ENCODE peak calls at places on chromosomes 2 and 18, in six cellular contexts. O is NB4, J is cardiac fibroblast, A is transverse colon, K is hepatocyte, D is choroid plexus epithelial cell. B is an unnamed sample.

GRCh38 chr18:49008716-49009115 is 58.0 kb upstream of the SMAD7 start:
- DNase-seq in O (no peak), J (no peak), A (no peak), K (no peak), D (no peak), B (no peak)

GRCh38 chr2:127463155-127463991 is 45.1 kb downstream of the PROC start:
- DNase-seq in O (no peak), J (peak; percentile 19), A (no peak), K (peak; percentile 17), D (peak; percentile 16), B (no peak)

GRCh38 chr2:205511666-205512065 is 170.6 kb upstream of the NRP2 start:
- DNase-seq in O (no peak), J (no peak), A (no peak), K (no peak), D (peak; percentile 7), B (peak; percentile 39)

GRCh38 chr18:71105078-71105819 is 816.4 kb downstream of the SOCS6 start:
- DNase-seq in O (no peak), J (peak; percentile 67), A (no peak), K (no peak), D (peak; percentile 50), B (peak; percentile 63)

GRCh38 chr2:6412533-6413085 is 453.1 kb downstream of the CMPK2 start:
- DNase-seq in O (no peak), J (no peak), A (no peak), K (no peak), D (peak; percentile 20), B (peak; percentile 12)

GRCh38 chr2:139389391-139389790 is 609.2 kb upstream of the NXPH2 start:
- DNase-seq in O (no peak), J (no peak), A (no peak), K (no peak), D (no peak), B (no peak)

GRCh38 chr2:26925100-26925791 is 45.2 kb upstream of the MAPRE3 start:
- DNase-seq in O (no peak), J (peak; percentile 18), A (no peak), K (peak; percentile 49), D (peak; percentile 57), B (no peak)

GRCh38 chr18:74251297-74252031 is 40.3 kb downstream of the CYB5A start:
- DNase-seq in O (peak; percentile 86), J (peak; percentile 89), A (no peak), K (peak; percentile 46), D (peak; percentile 92), B (peak; percentile 61)

GRCh38 chr18:13611616-13612110 is 114.7 kb downstream of the FAM210A start:
- DNase-seq in O (peak; percentile 39), J (peak; percentile 73), A (no peak), K (peak; percentile 23), D (peak; percentile 27), B (peak; percentile 45)

GRCh38 chr2:37652199-37652640 is 19.2 kb downstream of the CDC42EP3 start:
- DNase-seq in O (no peak), J (peak; percentile 42), A (no peak), K (no peak), D (peak; percentile 89), B (peak; percentile 93)

DNA sequence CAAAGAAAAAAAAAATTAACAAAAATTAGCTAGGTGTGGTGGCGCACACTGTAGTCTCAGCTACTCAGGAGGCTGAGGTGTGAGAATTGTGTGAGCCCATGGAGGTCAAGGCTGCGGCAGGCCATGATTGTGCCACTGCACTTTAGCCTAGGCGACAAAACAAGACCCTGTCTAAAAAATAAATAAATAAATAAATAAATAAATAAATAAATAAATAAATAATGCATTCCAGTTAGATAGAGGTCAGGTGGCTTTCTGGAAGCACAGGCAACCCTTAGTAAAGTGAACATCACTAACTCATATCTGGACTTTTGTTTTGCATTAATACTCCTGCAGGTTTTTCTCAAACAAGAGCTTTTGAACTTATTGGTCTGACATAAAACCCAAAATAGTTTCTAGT is 206.8 kb downstream of the L3MBTL4 start:
- DNase-seq in O (no peak), J (no peak), A (no peak), K (no peak), D (no peak), B (no peak)
- H3K4me3 ChIP-seq in O (no peak overlapping the region), J (no peak overlapping the region), A (no peak overlapping the region), K (no peak overlapping the region), D (no peak overlapping the region), B (no peak overlapping the region)

DNA sequence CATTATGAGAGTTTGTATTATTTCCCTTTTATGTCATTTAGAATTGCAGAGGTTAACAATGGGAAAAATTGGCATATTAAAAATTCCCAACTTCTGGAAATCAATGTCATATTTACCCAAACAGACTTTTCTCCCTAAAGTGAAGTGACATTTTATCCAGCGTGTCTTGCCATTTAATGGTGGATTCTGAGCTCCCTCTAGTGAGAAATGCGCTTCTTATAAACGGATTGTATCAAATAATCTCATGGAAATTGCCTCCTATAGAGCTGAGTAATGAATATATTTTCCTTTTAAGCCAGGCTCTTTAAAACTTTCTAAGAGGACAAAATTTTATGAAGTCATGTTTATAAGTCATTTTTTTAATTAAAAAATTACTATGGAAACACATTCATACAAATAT is 5.7 kb upstream of the GCFC2 start:
- DNase-seq in O (peak; percentile 14), J (peak; percentile 29), A (no peak), K (no peak), D (peak; percentile 43), B (no peak)
- TF ChIP-seq CTCF in O (no peak), J (no peak), A (no peak), K (no peak), D (peak; percentile 30), B (no peak)

GRCh38 chr2:160387558-160388262 is 105.9 kb downstream of the RBMS1 start:
- DNase-seq in O (no peak), J (peak; percentile 98), A (peak; percentile 53), K (peak; percentile 42), D (peak; percentile 96), B (peak; percentile 95)
- H3K4me3 ChIP-seq in O (no peak overlapping the region), J (no peak overlapping the region), A (no peak overlapping the region), K (no peak overlapping the region), D (no peak overlapping the region), B (no peak overlapping the region)

GRCh38 chr2:66574701-66575624 is 140.0 kb downstream of the MEIS1 start:
- DNase-seq in O (peak; percentile 55), J (peak; percentile 92), A (peak; percentile 44), K (peak; percentile 87), D (peak; percentile 82), B (peak; percentile 89)
- TF ChIP-seq CTCF in O (peak; percentile 2), J (peak; percentile 38), A (peak; percentile 34), K (peak; percentile 77), D (peak; percentile 68), B (peak; percentile 52)

DNA sequence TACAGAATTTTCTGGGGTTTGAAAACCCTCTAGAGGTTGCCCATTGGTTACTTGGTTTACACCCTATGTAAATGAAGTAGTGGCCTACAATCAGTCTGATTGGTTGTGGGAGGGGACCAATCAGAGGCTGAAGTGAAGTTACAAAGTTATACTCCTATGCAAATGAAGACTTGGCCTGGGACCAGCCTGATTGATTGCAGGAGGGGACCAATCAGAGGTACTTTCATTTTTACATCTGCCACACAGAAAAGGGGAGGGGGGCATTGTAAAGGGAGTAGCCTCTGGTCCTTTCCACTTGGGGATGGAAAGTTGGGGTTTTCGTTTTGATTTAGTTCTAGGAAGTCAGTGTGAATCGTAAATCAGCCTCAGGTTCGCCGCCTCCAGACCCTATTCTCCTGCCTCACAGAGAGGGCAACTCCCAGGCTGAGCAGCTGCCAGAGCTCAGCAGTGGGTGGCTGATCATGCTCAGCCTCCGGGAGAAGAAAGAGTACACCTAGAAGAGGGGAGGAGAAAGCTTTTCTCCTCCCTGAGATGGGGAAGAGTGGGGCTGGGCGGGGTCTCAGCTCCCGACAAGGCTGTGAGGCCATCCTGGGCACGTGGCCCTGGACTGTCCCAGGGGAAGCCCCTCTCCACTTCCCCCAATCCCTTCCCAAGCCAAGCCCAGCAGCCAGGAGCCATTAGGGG is 372.5 kb downstream of the GALR1 start:
- DNase-seq in O (no peak), J (no peak), A (no peak), K (no peak), D (no peak), B (no peak)
- H3K4me3 ChIP-seq in O (no peak overlapping the region), J (no peak overlapping the region), A (no peak overlapping the region), K (no peak overlapping the region), D (no peak overlapping the region), B (no peak overlapping the region)

DNA sequence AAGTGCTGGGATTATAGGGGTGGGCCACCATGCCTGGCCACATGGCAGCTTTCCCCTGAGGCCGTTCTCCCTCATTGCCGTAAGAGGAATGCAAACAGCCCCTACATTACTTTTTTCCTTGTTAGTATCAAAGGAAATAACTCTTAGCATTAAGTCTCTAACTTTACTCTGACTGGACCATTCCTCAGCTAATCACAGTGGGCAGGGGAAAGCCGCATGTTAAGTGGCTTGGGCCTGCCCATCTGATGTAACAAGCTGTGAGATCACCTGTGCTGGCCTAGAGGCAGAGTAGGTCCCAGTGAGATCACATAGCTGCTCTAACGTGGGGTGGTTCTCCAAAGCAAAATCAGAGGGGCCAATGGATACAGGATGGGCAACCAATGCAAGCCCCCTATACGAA is 5.9 kb upstream of the MOCOS start:
- DNase-seq in O (no peak), J (no peak), A (no peak), K (no peak), D (no peak), B (no peak)
- TF ChIP-seq CTCF in O (no peak), J (no peak), A (no peak), K (no peak), D (no peak), B (no peak)

DNA sequence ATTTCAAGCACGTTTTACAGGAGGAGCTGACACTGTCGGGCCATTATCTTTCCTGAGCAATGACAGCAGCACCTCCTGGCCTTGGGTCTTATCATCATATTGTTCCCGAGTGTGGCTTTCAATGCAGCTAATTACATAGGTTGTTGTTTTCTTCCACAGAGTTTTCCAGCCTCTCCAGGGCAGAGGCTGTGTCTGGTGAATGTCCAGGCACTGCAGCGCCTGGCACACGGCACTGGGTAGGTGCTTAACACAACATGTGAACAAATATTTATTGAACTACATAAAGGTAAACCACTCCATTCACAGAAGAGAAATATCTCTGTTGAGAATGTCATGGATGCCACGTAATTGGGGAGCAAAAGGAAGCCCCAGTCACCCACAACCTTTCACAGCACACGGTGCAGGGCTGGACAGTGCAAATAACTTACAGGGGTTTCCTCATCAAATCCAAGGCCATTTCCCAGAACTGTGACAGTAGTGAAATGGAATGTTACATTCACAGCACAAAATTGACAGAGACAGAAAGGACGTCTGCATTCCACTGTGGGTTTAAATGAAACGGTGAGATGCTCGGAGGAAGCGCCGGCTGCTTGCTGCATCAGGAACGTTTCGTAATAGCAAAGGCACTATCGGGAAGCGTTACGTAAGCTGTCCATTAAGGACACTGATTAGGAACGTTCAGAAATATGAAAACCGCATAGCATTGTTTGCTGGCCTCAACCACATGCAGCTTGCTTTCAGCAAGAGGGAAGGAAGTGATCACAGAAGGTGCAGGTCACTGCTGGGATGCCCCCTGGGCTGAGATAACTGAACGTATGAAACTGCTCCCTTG is 6.4 kb upstream of the KCNG2 start:
- DNase-seq in O (peak; percentile 99), J (peak; percentile 100), A (peak; percentile 24), K (peak; percentile 72), D (peak; percentile 100), B (peak; percentile 87)
- H3K4me3 ChIP-seq in O (peak overlapping the region; percentile 53), J (no peak overlapping the region), A (no peak overlapping the region), K (no peak overlapping the region), D (no peak overlapping the region), B (no peak overlapping the region)

DNA sequence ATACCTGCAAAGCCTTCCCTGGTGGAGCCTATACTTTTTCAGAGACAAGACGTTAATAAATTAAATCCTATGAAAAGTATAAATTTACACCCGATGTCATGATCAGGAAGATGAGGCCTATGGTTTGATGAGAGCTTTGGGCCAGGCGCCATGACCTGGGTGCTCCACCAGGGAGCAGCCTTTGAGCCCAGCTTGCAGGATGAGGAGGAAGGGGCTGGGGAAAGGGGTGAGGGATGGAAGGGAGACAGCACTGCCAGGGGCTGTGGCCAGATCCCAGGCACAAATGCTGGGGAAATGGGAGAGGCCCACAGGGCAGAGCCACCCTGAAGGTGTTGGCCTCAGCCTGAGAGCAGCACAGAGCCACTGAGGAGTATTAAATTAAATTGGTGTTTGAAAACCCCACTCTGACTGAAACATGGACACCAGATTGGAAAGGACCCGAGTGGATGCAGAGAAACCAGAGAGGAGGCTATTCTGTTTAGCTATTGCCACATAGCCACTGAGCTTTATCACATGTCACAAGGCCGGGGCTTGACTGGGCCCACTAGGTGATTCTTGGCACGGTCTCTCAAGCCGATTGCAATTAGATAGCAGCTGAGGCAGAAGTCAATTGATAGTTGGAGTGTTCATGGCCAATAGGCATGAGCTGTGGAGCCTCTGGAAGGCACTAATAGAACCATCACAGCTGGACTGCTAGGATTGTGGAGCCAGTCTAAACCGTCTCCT is 9.6 kb upstream of the FAHD2A start:
- DNase-seq in O (no peak), J (no peak), A (no peak), K (no peak), D (no peak), B (no peak)
- TF ChIP-seq CTCF in O (peak; percentile 44), J (peak; percentile 11), A (no peak), K (no peak), D (peak; percentile 30), B (peak; percentile 20)

B was measured in astrocyte of the spinal cord.